ENCODE peak calls at places on chromosome X, in eight cellular contexts. I, Y, O, S, B, M, U and L are unnamed samples.

GRCh38 chrX:155389634-155390033 is 7.7 kb downstream of the F8A2 start:
- DNase-seq in I (no peak), U (no peak), O (no peak), B (no peak), M (no peak), Y (no peak), S (no peak), L (no peak)

GRCh38 chrX:17414839-17415238 is 39.8 kb downstream of the NHS start:
- DNase-seq in I (no peak), O (no peak), Y (peak), M (no peak), B (no peak), S (no peak), U (no peak), L (no peak)

GRCh38 chrX:14798805-14799397 is 74.0 kb downstream of the FANCB start:
- DNase-seq in U (no peak), I (no peak), B (no peak), M (no peak), S (no peak), O (no peak), Y (no peak), L (no peak)

GRCh38 chrX:124240422-124240821 is 92.0 kb upstream of the TEX13D start:
- DNase-seq in M (no peak), Y (no peak), O (peak), I (no peak), B (no peak), U (no peak), S (no peak), L (no peak)

GRCh38 chrX:80807606-80808159 is 2.0 kb downstream of the BRWD3 start:
- DNase-seq in I (no peak), Y (no peak), U (no peak), B (no peak), M (no peak), O (no peak), S (no peak), L (peak)

GRCh38 chrX:70166601-70167590 is 10.4 kb upstream of the DGAT2L6 start:
- DNase-seq in O (peak), U (peak), M (no peak), B (peak), I (no peak), S (no peak), Y (no peak), L (no peak)

GRCh38 chrX:7372843-7373525 is 225.0 kb upstream of the PUDP start:
- DNase-seq in M (no peak), O (peak), U (peak), I (no peak), S (no peak), B (no peak), Y (no peak), L (no peak)

GRCh38 chrX:108304210-108304609 is 134.0 kb downstream of the COL4A6 start:
- DNase-seq in S (no peak), I (no peak), O (peak), Y (no peak), M (no peak), U (peak), B (no peak), L (no peak)

GRCh38 chrX:78754917-78755316 is 7.4 kb downstream of the LPAR4 start:
- DNase-seq in B (no peak), I (no peak), O (no peak), S (no peak), U (no peak), M (no peak), Y (no peak), L (no peak)

GRCh38 chrX:109270580-109271484 is 211.1 kb downstream of the GUCY2F start:
- DNase-seq in I (no peak), B (peak), M (no peak), S (no peak), Y (no peak), U (peak), O (peak), L (peak)

GRCh38 chrX:131821945-131822622 is 201.0 kb upstream of the STK26 start:
- DNase-seq in U (peak), M (no peak), I (peak), S (peak), Y (no peak), O (peak), B (peak), L (no peak)

GRCh38 chrX:71930298-71930697 is 19.7 kb downstream of the NHSL2 start:
- DNase-seq in I (no peak), M (no peak), B (no peak), U (no peak), O (peak), S (no peak), Y (no peak), L (no peak)

DNA sequence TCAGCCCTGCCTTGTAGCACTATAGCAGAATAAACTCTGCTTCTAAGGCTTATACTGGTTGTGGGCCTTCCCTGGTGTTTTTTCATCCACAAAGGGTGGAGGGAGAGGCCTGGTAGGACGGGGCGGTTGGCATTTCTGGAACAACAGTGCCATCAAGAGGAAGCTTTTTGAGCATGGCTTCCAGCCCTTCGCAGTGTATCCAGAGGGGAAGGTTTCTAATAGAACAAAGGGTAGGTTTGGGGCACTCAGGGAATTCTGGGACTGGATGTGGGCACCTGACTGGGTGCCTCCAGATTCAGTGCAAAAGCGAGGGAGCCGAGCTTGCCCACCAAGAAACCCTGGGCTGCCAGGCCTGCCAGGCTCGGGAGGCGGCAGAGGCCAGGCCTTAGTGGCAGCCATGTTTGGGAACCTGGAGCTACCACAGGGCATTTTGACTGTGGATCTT is 229.6 kb upstream of the AGTR2 start:
- DNase-seq in M (no peak), Y (peak), S (no peak), O (peak), B (peak), I (peak), U (peak), L (peak)
- TF ChIP-seq CTCF in M (peak), Y (peak), S (peak), O (peak), B (no peak), I (peak), U (peak), L (peak)

DNA sequence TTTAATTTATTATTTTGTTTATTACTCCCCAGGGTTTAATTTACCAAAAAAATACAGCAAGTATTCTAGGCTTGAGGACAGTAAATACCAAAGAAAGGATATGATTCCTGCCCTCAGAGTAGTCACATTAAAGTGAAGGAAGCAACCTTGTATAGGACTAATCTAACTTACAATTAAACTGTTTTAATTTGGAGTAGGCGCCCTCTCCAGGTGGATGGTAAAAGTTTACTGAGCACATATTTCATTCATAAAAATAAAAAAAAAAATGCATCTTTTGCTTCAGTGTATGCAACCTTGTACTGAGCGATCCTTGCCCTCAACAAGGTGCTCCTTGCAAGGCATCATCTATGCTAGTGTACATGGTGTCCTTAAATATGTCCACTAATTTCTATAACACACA is 72.0 kb upstream of the MAGEB16 start:
- DNase-seq in U (peak), O (peak), S (no peak), Y (no peak), B (no peak), I (no peak), M (no peak), L (no peak)
- TF ChIP-seq CTCF in U (peak), O (peak), S (peak), Y (peak), B (peak), I (no peak), M (no peak), L (no peak)

DNA sequence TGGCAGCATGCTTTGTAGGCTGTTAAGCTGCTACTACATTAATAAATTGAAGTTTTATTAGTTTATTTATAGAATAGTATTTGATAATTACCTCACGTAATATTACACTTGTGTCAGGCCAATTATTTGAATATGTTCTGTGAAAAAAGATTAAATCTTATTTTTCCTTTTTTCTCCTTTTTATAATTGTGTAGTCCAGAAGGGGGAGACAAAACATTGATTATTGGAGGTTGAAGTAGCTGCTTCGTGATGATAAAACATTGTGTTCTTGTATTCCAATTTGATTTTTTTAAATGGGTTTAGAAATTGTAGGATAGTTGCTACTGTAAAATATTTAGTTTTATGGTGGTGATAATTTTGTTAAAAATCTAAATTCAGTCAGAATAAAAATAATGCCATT is 85.7 kb downstream of the DIAPH2 start:
- DNase-seq in M (no peak), B (no peak), S (no peak), Y (no peak), I (no peak), O (peak), U (peak), L (no peak)
- TF ChIP-seq CTCF in M (no peak), B (peak), S (peak), Y (peak), I (no peak), O (peak), U (peak), L (no peak)

DNA sequence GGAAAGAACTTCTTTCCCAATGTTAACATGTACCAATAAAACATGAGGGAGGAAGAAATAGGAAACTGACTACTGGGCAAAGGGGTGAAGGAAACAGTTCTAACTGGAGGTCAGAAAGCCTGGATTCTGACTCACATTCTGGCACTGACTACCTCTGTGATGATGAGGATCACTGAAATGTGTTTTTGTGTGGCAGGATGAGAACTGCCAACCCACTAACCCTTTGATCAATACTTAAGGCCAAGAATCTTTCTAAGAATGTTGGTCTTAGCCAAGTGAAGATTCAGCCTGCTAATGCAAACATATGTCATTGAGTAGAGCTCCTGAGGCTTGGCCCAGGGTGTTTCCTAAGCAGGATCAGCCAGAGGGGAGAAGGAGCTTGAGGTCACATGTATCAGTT is 4.6 kb downstream of the ALAS2 start:
- DNase-seq in S (no peak), I (no peak), O (peak), U (no peak), Y (no peak), M (no peak), B (no peak), L (no peak)
- TF ChIP-seq CTCF in S (no peak), I (no peak), O (no peak), U (no peak), Y (no peak), M (no peak), B (no peak), L (no peak)